ENCODE peak calls at places on chromosomes 2 and 18, in four cellular contexts. K is CD8-positive, alpha-beta memory T cell; L is OCI-LY7; O is psoas muscle. R is an unnamed sample.

GRCh38 chr2:42047488-42048317 is at the start of gene PKDCC:
- DNase-seq in K (peak; percentile 22), O (peak; percentile 94), L (no peak), R (peak; percentile 87)

GRCh38 chr2:143284087-143284675 is 155.0 kb downstream of the ARHGAP15 start:
- DNase-seq in O (no peak), L (peak; percentile 70), K (peak; percentile 11), R (peak; percentile 27)

GRCh38 chr2:231709981-231710750 is 1.8 kb downstream of the PTMA start:
- DNase-seq in L (peak; percentile 94), O (peak; percentile 94), K (peak; percentile 86), R (peak; percentile 90)

GRCh38 chr2:24049485-24050021 is at the start of gene FKBP1B:
- DNase-seq in O (peak; percentile 61), L (peak; percentile 74), K (peak; percentile 40), R (peak; percentile 80)

GRCh38 chr2:241925821-241926441 is 56.4 kb downstream of the RTP5 start:
- DNase-seq in K (no peak), L (no peak), O (no peak), R (no peak)

GRCh38 chr2:121777699-121778058 is 22.2 kb downstream of the TSN start:
- DNase-seq in L (no peak), O (no peak), K (no peak), R (no peak)

GRCh38 chr2:2328847-2329246 is 2.2 kb downstream of the MYT1L start:
- DNase-seq in K (no peak), L (no peak), O (no peak), R (no peak)

GRCh38 chr18:36993068-36993467 is 164.1 kb downstream of the KIAA1328 start:
- DNase-seq in L (no peak), K (no peak), O (no peak), R (no peak)

GRCh38 chr2:189002079-189002478 is 27.9 kb downstream of the COL3A1 start:
- DNase-seq in K (no peak), O (no peak), L (no peak), R (no peak)

GRCh38 chr18:10895976-10896375 is 253.4 kb downstream of the PIEZO2 start:
- DNase-seq in K (no peak), O (no peak), L (no peak), R (no peak)

GRCh38 chr2:10844083-10844482 is 31.5 kb upstream of the PDIA6 start:
- DNase-seq in L (no peak), K (no peak), O (peak; percentile 93), R (peak; percentile 92)

GRCh38 chr2:201470821-201471731 is 19.5 kb downstream of the STRADB start:
- DNase-seq in L (no peak), K (no peak), O (no peak), R (no peak)

GRCh38 chr2:180159921-180160320 is 152.8 kb upstream of the CWC22 start:
- DNase-seq in K (no peak), L (no peak), O (no peak), R (no peak)

GRCh38 chr2:61340242-61340641 is 130.6 kb downstream of the USP34 start:
- DNase-seq in K (no peak), L (no peak), O (no peak), R (no peak)

GRCh38 chr2:57936216-57936615 is 110.4 kb upstream of the VRK2 start:
- DNase-seq in K (no peak), O (no peak), L (no peak), R (no peak)

GRCh38 chr18:78873916-78874505 is 105.6 kb upstream of the SALL3 start:
- DNase-seq in K (no peak), O (no peak), L (no peak), R (no peak)

GRCh38 chr2:20077411-20077940 is 26.0 kb upstream of the LAPTM4A start:
- DNase-seq in K (no peak), L (peak; percentile 13), O (no peak), R (no peak)

GRCh38 chr2:37555457-37555856 is 116.0 kb downstream of the CDC42EP3 start:
- DNase-seq in K (peak; percentile 22), L (peak; percentile 16), O (no peak), R (no peak)

GRCh38 chr2:231132126-231132525 is 7.3 kb upstream of the HTR2B start:
- DNase-seq in K (no peak), L (no peak), O (no peak), R (no peak)

GRCh38 chr2:149826471-149827125 is 239.0 kb upstream of the MMADHC start:
- DNase-seq in O (no peak), L (no peak), K (no peak), R (no peak)

GRCh38 chr2:166539340-166540162 is 45.5 kb upstream of the SCN7A start:
- DNase-seq in L (peak; percentile 52), K (peak; percentile 2), O (no peak), R (peak; percentile 51)

DNA sequence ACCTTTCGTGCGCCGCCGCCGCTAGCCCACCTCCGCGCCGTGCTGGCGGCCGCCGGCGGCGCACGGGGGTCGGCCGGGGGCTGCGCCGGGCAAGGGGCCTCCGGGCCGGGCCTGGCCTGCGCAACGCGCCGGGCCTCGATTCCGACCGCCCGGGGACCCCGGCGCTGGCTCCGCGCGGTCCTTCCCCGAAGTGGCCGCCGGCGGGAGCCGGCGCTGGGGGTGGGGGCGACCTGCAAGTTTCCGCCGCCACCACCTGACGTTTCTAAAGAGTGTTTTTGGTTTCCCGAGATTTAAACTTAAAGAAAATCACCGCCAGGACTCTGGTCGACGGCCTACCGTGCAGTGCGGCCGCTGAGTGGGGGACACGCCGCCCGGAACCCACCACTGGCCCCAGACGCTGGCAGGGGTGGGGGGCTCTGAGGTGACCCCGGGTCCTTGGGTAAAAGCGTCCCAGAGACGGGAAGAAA is 3.8 kb upstream of the GATA6 start:
- DNase-seq in L (no peak), O (no peak), K (no peak), R (no peak)
- H3K4me3 ChIP-seq in L (no peak overlapping the region), O (no peak overlapping the region), K (no peak overlapping the region), R (peak overlapping the region; percentile 12)

GRCh38 chr2:26235089-26235488 is 9.3 kb downstream of the HADHA start:
- DNase-seq in O (no peak), K (no peak), L (no peak), R (no peak)
- H3K36me3 ChIP-seq in O (peaks cover 84% of the 10 kb centered on the region), K (peaks cover 48% of the 10 kb centered on the region), L (peaks cover 97% of the 10 kb centered on the region), R (peaks cover 5% of the 10 kb centered on the region)

GRCh38 chr2:104849618-104850097 is 4.3 kb upstream of the POU3F3 start:
- DNase-seq in K (no peak), O (peak; percentile 80), L (peak; percentile 74), R (peak; percentile 61)
- H3K4me3 ChIP-seq in K (no peak overlapping the region), O (no peak overlapping the region), L (no peak overlapping the region), R (no peak overlapping the region)

GRCh38 chr2:53907582-53907981 is 47.8 kb upstream of the GPR75 start:
- DNase-seq in O (no peak), K (no peak), L (no peak), R (no peak)

GRCh38 chr2:53901192-53901591 is 41.4 kb upstream of the GPR75 start:
- DNase-seq in K (no peak), L (no peak), O (no peak), R (no peak)

GRCh38 chr2:53903011-53903410 is 43.2 kb upstream of the GPR75 start:
- DNase-seq in L (no peak), K (no peak), O (no peak), R (no peak)

DNA sequence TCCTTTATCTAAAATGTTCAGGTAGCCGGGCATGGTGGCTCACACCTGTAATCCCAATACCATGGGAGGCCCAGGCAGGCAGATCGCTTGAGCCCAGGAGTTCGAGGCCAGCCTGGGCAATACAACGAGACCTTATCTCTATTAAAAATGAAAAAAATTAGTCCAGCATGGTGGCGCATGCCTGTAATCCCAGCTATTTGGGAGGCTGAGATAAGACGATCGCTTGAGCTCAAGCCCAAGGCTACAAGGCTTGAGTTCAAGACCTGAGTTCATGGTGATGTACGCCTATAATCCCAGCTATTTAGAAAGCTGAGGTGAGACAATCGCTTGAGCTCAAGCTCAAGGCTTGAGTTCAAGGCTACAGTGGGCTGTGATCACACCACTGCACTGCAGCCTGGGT is 45.6 kb upstream of the GPR75 start:
- DNase-seq in K (no peak), L (no peak), O (no peak), R (no peak)
- H3K36me3 ChIP-seq in K (peaks cover 41% of the 10 kb centered on the region), L (peaks cover 97% of the 10 kb centered on the region), O (peaks cover 100% of the 10 kb centered on the region), R (no peaks in the 10 kb centered on the region)

GRCh38 chr18:48663096-48663930 is 124.5 kb downstream of the CTIF start:
- DNase-seq in K (no peak), L (no peak), O (no peak), R (no peak)
- H3K4me3 ChIP-seq in K (no peak overlapping the region), L (no peak overlapping the region), O (no peak overlapping the region), R (no peak overlapping the region)

GRCh38 chr18:676747-677544 is 19.5 kb downstream of the TYMS start:
- DNase-seq in K (no peak), L (no peak), O (no peak), R (no peak)

GRCh38 chr18:673317-673716 is 15.9 kb downstream of the TYMS start:
- DNase-seq in L (no peak), O (no peak), K (no peak), R (no peak)

GRCh38 chr18:676069-676468 is 18.6 kb downstream of the TYMS start:
- DNase-seq in L (no peak), O (no peak), K (no peak), R (no peak)

GRCh38 chr18:673769-674168 is 16.3 kb downstream of the TYMS start:
- DNase-seq in L (no peak), O (no peak), K (no peak), R (no peak)

GRCh38 chr18:675307-675706 is 17.9 kb downstream of the TYMS start:
- DNase-seq in O (no peak), L (no peak), K (no peak), R (no peak)
- H3K36me3 ChIP-seq in O (peaks cover 80% of the 10 kb centered on the region), L (peaks cover 86% of the 10 kb centered on the region), K (peaks cover 13% of the 10 kb centered on the region), R (no peaks in the 10 kb centered on the region)

GRCh38 chr2:26298286-26298637 is 47.7 kb upstream of the SELENOI start:
- DNase-seq in O (no peak), L (no peak), K (no peak), R (no peak)
- H3K4me3 ChIP-seq in O (peak overlapping the region; percentile 75), L (no peak overlapping the region), K (peak overlapping the region; percentile 84), R (no peak overlapping the region)

R was measured in mucosa of descending colon.